ENCODE peak calls at places on chromosome 5, in five cellular contexts. O is H54, R is lower leg skin, Q is IMR-90, L is gastrocnemius medialis. V is an unnamed sample.

GRCh38 chr5:154368041-154368800 is 77.6 kb upstream of the SAP30L start:
- DNase-seq in Q (peak; percentile 95), O (peak; percentile 76), R (peak; percentile 42), L (no peak), V (no peak)

GRCh38 chr5:112240011-112240410 is 179.1 kb downstream of the EPB41L4A start:
- DNase-seq in Q (peak; percentile 0), L (no peak), R (no peak), O (no peak), V (no peak)

GRCh38 chr5:77170-77501 is 14.8 kb upstream of the PLEKHG4B start:
- DNase-seq in L (no peak), O (no peak), Q (no peak), R (no peak), V (no peak)

GRCh38 chr5:95858023-95858461 is 35.5 kb upstream of the GLRX start:
- DNase-seq in L (no peak), O (peak; percentile 65), R (peak; percentile 68), Q (peak; percentile 93), V (peak; percentile 28)

GRCh38 chr5:133730346-133730745 is 118.0 kb upstream of the FSTL4 start:
- DNase-seq in Q (no peak), L (no peak), O (no peak), R (no peak), V (no peak)

GRCh38 chr5:120396186-120396585 is 67.9 kb upstream of the PRR16 start:
- DNase-seq in R (no peak), O (no peak), L (no peak), Q (peak; percentile 74), V (no peak)

GRCh38 chr5:6497267-6497666 is 48.6 kb downstream of the UBE2QL1 start:
- DNase-seq in L (no peak), O (no peak), Q (no peak), R (no peak), V (no peak)

GRCh38 chr5:97778451-97778850 is 595.4 kb upstream of the RIOK2 start:
- DNase-seq in R (no peak), Q (peak; percentile 54), O (no peak), L (no peak), V (no peak)

GRCh38 chr5:59769041-59769360 is 124.5 kb downstream of the PDE4D start:
- DNase-seq in Q (no peak), O (no peak), R (no peak), L (no peak), V (no peak)

GRCh38 chr5:169648725-169649124 is 11.7 kb downstream of the DOCK2 start:
- DNase-seq in L (no peak), R (no peak), Q (peak; percentile 48), O (no peak), V (no peak)

GRCh38 chr5:32710859-32711692 is at the start of gene NPR3:
- DNase-seq in L (no peak), Q (peak; percentile 66), O (no peak), R (no peak), V (no peak)

GRCh38 chr5:177427919-177428573 is 1.6 kb downstream of the GRK6 start:
- DNase-seq in L (no peak), Q (no peak), R (peak; percentile 15), O (no peak), V (no peak)

GRCh38 chr5:54309751-54310432 is 481 bp downstream of the ARL15 start:
- DNase-seq in O (no peak), Q (peak; percentile 10), R (no peak), L (no peak), V (peak; percentile 18)

GRCh38 chr5:179334017-179334765 is 11.1 kb downstream of the ADAMTS2 start:
- DNase-seq in O (no peak), Q (no peak), R (no peak), L (no peak), V (no peak)

DNA sequence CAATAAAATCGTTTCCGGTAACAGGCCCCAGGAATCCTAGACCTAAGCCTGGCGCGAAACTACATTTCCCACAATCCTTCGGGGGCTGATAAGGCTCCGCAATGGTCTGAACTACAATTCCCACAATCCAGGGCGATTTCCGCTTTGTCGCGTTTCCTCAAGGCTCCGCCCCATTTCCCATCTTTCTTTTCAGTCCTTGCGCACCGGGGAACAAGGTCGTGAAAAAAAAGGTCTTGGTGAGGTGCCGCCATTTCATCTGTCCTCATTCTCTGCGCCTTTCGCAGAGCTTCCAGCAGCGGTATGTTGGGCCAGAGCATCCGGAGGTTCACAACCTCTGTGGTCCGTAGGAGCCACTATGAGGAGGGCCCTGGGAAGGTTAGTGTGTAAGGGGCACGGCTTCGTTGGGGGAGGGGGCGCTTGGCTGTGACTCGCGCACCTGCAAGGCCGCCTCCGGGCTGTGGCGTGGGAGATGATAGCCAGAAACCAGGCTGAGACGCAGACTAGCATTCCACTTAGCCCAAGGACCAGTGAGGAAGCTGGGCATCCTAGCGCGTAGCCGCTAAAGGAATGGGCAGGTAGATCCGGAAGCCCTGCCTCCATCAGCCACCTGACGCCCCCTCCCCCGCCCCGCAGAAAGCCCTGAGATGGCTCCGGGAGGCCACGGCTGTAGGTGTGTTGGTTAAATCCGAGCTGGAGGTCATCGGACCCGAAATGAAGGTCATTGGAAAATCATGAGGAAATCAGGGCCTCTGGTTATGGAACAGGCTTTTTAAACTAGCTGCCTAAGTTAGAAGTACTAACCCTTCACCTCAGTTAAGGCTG is at the start of gene COX7C:
- DNase-seq in O (peak; percentile 59), R (peak; percentile 95), Q (peak; percentile 95), L (peak; percentile 92), V (peak; percentile 78)
- TF ChIP-seq POLR2A in O (peak; percentile 65), R (no peak), Q (peak; percentile 71), L (peak; percentile 73), V (peak; percentile 83)

GRCh38 chr5:36301858-36302603 is at the start of gene RANBP3L:
- DNase-seq in O (no peak), L (peak; percentile 17), R (no peak), Q (peak; percentile 56), V (no peak)
- TF ChIP-seq POLR2A in O (no peak), L (no peak), R (no peak), Q (no peak), V (no peak)

GRCh38 chr5:42799668-42800114 is 12.0 kb downstream of the SELENOP start:
- DNase-seq in Q (no peak), O (no peak), R (no peak), L (no peak), V (no peak)
- TF ChIP-seq POLR2A in Q (no peak), O (no peak), R (no peak), L (no peak), V (no peak)

GRCh38 chr5:140711794-140712193 is 11.5 kb downstream of the ZMAT2 start:
- DNase-seq in O (no peak), R (no peak), L (no peak), Q (no peak), V (no peak)

GRCh38 chr5:140713562-140714094 is 13.4 kb downstream of the ZMAT2 start:
- DNase-seq in R (no peak), Q (no peak), O (no peak), L (no peak), V (no peak)

GRCh38 chr5:140707812-140708211 is 7.6 kb downstream of the ZMAT2 start:
- DNase-seq in R (no peak), L (no peak), Q (no peak), O (no peak), V (no peak)

GRCh38 chr5:140710899-140711552 is 10.8 kb downstream of the ZMAT2 start:
- DNase-seq in R (peak; percentile 95), Q (peak; percentile 97), O (peak; percentile 39), L (peak; percentile 79), V (peak; percentile 62)
- TF ChIP-seq POLR2A in R (no peak), Q (peak; percentile 83), O (no peak), L (peak; percentile 56), V (peak; percentile 46)

DNA sequence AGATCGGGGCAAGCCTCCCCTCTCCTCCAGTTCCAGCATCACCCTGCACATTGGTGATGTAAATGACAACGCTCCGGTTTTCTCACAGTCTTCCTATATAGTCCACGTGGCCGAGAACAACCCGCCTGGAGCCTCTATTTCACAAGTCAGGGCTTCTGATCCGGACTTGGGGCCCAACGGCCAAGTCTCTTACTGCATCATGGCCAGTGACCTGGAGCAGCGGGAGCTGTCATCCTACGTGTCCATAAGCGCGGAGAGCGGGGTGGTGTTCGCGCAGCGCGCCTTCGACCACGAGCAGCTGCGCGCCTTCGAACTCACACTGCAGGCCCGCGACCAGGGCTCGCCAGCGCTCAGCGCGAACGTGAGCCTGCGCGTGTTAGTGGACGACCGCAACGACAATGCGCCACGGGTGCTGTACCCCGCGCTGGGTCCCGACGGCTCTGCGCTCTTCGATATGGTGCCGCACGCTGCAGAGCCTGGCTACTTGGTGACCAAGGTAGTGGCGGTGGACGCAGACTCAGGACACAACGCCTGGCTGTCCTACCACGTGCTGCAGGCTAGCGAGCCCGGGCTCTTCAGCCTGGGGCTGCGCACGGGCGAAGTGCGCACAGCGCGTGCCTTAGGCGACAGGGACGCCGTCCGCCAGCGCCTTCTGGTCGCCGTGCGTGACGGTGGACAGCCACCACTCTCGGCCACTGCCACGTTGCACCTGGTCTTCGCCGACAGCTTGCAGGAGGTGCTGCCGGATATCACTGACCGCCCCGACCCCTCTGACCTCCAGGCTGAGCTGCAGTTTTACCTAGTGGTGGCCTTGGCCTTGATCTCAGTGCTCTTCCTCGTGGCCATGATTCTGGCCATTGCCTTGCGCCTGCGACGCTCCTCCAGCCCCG is 1.9 kb downstream of the PCDHGB4 start:
- DNase-seq in R (no peak), Q (no peak), L (no peak), O (no peak), V (no peak)
- TF ChIP-seq POLR2A in R (no peak), Q (no peak), L (no peak), O (no peak), V (no peak)

DNA sequence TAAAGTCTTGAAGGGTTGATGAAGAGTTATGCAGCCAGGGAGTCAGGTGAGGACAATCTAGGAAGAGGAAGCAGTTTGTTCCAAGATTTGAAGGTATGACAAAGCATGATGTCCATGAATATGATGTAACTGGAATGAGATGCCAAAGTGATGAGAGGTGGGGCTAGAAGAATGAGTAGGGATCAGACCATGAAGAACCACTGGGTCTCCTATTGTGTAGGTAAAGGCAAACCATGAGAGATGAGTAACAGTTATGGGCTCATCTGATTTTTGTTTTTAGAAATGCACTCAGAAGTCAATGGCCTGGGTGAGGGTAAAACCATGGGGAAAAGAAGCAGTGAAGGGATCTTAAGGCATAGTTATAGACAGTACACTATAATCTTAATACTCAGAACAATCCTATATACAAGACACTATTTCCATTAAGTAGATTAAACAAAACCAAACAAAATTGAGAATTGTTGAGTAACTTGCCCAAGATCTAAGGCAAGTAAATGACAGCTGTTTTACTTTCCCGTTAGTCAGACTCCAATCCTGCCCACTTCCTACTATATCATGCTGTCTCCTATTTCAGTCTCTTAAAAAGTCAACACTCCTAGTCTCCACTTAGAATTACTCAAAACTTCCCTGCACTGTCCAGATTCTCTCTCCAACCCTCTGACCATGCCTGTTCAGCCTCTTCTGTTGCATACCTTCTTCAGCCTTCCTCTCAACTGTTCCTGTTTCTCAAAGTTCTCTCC is 393.8 kb upstream of the MEF2C start:
- DNase-seq in R (no peak), O (peak; percentile 5), Q (peak; percentile 74), L (no peak), V (no peak)
- TF ChIP-seq POLR2A in R (no peak), O (no peak), Q (no peak), L (no peak), V (no peak)

GRCh38 chr5:150412319-150413175 is at the start of gene CD74:
- DNase-seq in Q (peak; percentile 20), O (no peak), L (peak; percentile 32), R (peak; percentile 69), V (peak; percentile 83)
- TF ChIP-seq POLR2A in Q (no peak), O (no peak), L (peak; percentile 40), R (no peak), V (peak; percentile 70)

GRCh38 chr5:43042176-43042625 is 2.1 kb upstream of the ANXA2R start:
- DNase-seq in Q (peak; percentile 69), L (no peak), R (peak; percentile 52), O (no peak), V (peak; percentile 42)
- TF ChIP-seq POLR2A in Q (no peak), L (no peak), R (no peak), O (no peak), V (no peak)

V was measured in tibial nerve.